ENCODE peak calls at places on chromosomes 2 and 18, in nine cellular contexts. One of them, this sample, is unnamed.

GRCh38 chr2:3823748-3824147 is 120.4 kb downstream of the DCDC2C start:
- DNase-seq in ovary: no peak
- DNase-seq in HCT116: no peak
- DNase-seq in heart left ventricle: no peak
- DNase-seq in stomach: no peak
- DNase-seq in A549: no peak
- DNase-seq in uterus: no peak
- DNase-seq in testis: no peak
- DNase-seq in adrenal gland: no peak
- DNase-seq in this sample: no peak

GRCh38 chr2:217890445-217890844 is 112.3 kb downstream of the TNS1 start:
- DNase-seq in testis: peak; percentile 75
- DNase-seq in stomach: no peak
- DNase-seq in ovary: no peak
- DNase-seq in A549: peak; percentile 21
- DNase-seq in HCT116: no peak
- DNase-seq in heart left ventricle: peak; percentile 72
- DNase-seq in uterus: peak; percentile 82
- DNase-seq in adrenal gland: peak; percentile 85
- DNase-seq in this sample: peak; percentile 90

GRCh38 chr2:218648473-218649100 is 10.8 kb downstream of the ZNF142 start:
- DNase-seq in heart left ventricle: no peak
- DNase-seq in uterus: peak; percentile 31
- DNase-seq in A549: peak; percentile 71
- DNase-seq in adrenal gland: peak; percentile 69
- DNase-seq in ovary: no peak
- DNase-seq in stomach: peak; percentile 51
- DNase-seq in testis: peak; percentile 74
- DNase-seq in HCT116: peak; percentile 32
- DNase-seq in this sample: no peak

GRCh38 chr2:177332041-177332991 is 60.3 kb upstream of the AGPS start:
- DNase-seq in stomach: peak; percentile 37
- DNase-seq in adrenal gland: peak; percentile 65
- DNase-seq in HCT116: peak; percentile 39
- DNase-seq in heart left ventricle: peak; percentile 58
- DNase-seq in testis: peak; percentile 63
- DNase-seq in uterus: peak; percentile 47
- DNase-seq in A549: peak; percentile 32
- DNase-seq in ovary: peak; percentile 57
- DNase-seq in this sample: peak; percentile 80

GRCh38 chr2:157500334-157500733 is 56.4 kb upstream of the CYTIP start:
- DNase-seq in heart left ventricle: no peak
- DNase-seq in A549: no peak
- DNase-seq in ovary: no peak
- DNase-seq in adrenal gland: no peak
- DNase-seq in HCT116: no peak
- DNase-seq in uterus: no peak
- DNase-seq in stomach: no peak
- DNase-seq in testis: no peak
- DNase-seq in this sample: no peak

GRCh38 chr2:218888341-218888740 is 7.7 kb downstream of the WNT10A start:
- DNase-seq in heart left ventricle: no peak
- DNase-seq in stomach: no peak
- DNase-seq in adrenal gland: no peak
- DNase-seq in testis: no peak
- DNase-seq in A549: no peak
- DNase-seq in HCT116: no peak
- DNase-seq in ovary: no peak
- DNase-seq in uterus: no peak
- DNase-seq in this sample: no peak

GRCh38 chr2:118095610-118096009 is 7.3 kb downstream of the INSIG2 start:
- DNase-seq in uterus: no peak
- DNase-seq in A549: no peak
- DNase-seq in adrenal gland: no peak
- DNase-seq in heart left ventricle: no peak
- DNase-seq in ovary: no peak
- DNase-seq in HCT116: no peak
- DNase-seq in testis: no peak
- DNase-seq in stomach: no peak
- DNase-seq in this sample: no peak

GRCh38 chr2:28356095-28356911 is 36.4 kb upstream of the FOSL2 start:
- DNase-seq in adrenal gland: peak; percentile 95
- DNase-seq in testis: peak; percentile 96
- DNase-seq in A549: no peak
- DNase-seq in heart left ventricle: peak; percentile 97
- DNase-seq in HCT116: no peak
- DNase-seq in stomach: peak; percentile 94
- DNase-seq in uterus: peak; percentile 90
- DNase-seq in ovary: peak; percentile 94
- DNase-seq in this sample: peak; percentile 97

GRCh38 chr2:12935226-12935625 is 218.5 kb downstream of the TRIB2 start:
- DNase-seq in HCT116: no peak
- DNase-seq in adrenal gland: no peak
- DNase-seq in ovary: no peak
- DNase-seq in heart left ventricle: no peak
- DNase-seq in testis: no peak
- DNase-seq in uterus: no peak
- DNase-seq in stomach: no peak
- DNase-seq in A549: no peak
- DNase-seq in this sample: no peak

GRCh38 chr2:129302815-129303214 is 676.7 kb upstream of the RAB6C start:
- DNase-seq in testis: no peak
- DNase-seq in adrenal gland: no peak
- DNase-seq in heart left ventricle: no peak
- DNase-seq in uterus: no peak
- DNase-seq in stomach: no peak
- DNase-seq in A549: no peak
- DNase-seq in HCT116: no peak
- DNase-seq in ovary: no peak
- DNase-seq in this sample: no peak

GRCh38 chr2:68878071-68878711 is 7.0 kb upstream of the BMP10 start:
- DNase-seq in stomach: no peak
- DNase-seq in A549: no peak
- DNase-seq in heart left ventricle: no peak
- DNase-seq in testis: no peak
- DNase-seq in uterus: no peak
- DNase-seq in ovary: no peak
- DNase-seq in adrenal gland: no peak
- DNase-seq in HCT116: no peak
- DNase-seq in this sample: no peak

GRCh38 chr2:174788291-174788929 is 24.1 kb upstream of the CHRNA1 start:
- DNase-seq in ovary: no peak
- DNase-seq in uterus: no peak
- DNase-seq in stomach: no peak
- DNase-seq in A549: no peak
- DNase-seq in heart left ventricle: no peak
- DNase-seq in HCT116: peak; percentile 23
- DNase-seq in testis: no peak
- DNase-seq in adrenal gland: no peak
- DNase-seq in this sample: no peak
- TF ChIP-seq POLR2A in ovary: no peak
- TF ChIP-seq POLR2A in uterus: no peak
- TF ChIP-seq POLR2A in stomach: no peak
- TF ChIP-seq POLR2A in A549: no peak
- TF ChIP-seq POLR2A in heart left ventricle: no peak
- TF ChIP-seq POLR2A in HCT116: peak; percentile 43
- TF ChIP-seq POLR2A in testis: no peak
- TF ChIP-seq POLR2A in adrenal gland: no peak
- TF ChIP-seq POLR2A in this sample: no peak

GRCh38 chr2:37400041-37400440 is 55.6 kb downstream of the QPCT start:
- DNase-seq in uterus: no peak
- DNase-seq in testis: no peak
- DNase-seq in A549: no peak
- DNase-seq in adrenal gland: no peak
- DNase-seq in heart left ventricle: no peak
- DNase-seq in HCT116: no peak
- DNase-seq in ovary: no peak
- DNase-seq in stomach: no peak
- DNase-seq in this sample: no peak

GRCh38 chr2:37394986-37395555 is 50.6 kb downstream of the QPCT start:
- DNase-seq in stomach: no peak
- DNase-seq in HCT116: no peak
- DNase-seq in adrenal gland: no peak
- DNase-seq in ovary: no peak
- DNase-seq in A549: no peak
- DNase-seq in heart left ventricle: no peak
- DNase-seq in testis: no peak
- DNase-seq in uterus: no peak
- DNase-seq in this sample: no peak

GRCh38 chr2:37397166-37397565 is 52.7 kb downstream of the QPCT start:
- DNase-seq in stomach: no peak
- DNase-seq in A549: no peak
- DNase-seq in HCT116: no peak
- DNase-seq in uterus: no peak
- DNase-seq in ovary: no peak
- DNase-seq in adrenal gland: no peak
- DNase-seq in heart left ventricle: no peak
- DNase-seq in testis: no peak
- DNase-seq in this sample: no peak

GRCh38 chr2:37394263-37394662 is 49.8 kb downstream of the QPCT start:
- DNase-seq in adrenal gland: no peak
- DNase-seq in HCT116: no peak
- DNase-seq in heart left ventricle: no peak
- DNase-seq in uterus: no peak
- DNase-seq in A549: no peak
- DNase-seq in ovary: no peak
- DNase-seq in testis: no peak
- DNase-seq in stomach: no peak
- DNase-seq in this sample: no peak

DNA sequence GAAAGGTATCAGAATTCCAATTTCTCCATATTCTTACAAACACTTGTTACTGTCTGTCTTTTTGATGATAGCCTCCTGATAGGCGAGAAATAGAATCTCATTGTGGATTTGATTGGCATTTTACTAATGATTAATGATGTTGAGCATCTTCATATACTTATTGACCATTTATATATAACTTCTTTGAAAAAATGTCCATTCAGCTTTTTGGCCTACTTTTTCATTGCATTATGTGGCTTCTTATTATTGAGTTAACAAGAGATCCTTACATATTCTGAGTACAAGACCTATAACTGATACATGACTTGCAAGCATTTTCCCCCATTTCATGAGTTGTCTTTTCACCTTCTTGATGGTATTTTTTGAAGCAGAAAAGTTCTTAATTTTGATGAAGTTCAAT is 54.6 kb downstream of the QPCT start:
- DNase-seq in testis: no peak
- DNase-seq in HCT116: no peak
- DNase-seq in stomach: no peak
- DNase-seq in ovary: no peak
- DNase-seq in adrenal gland: no peak
- DNase-seq in uterus: no peak
- DNase-seq in A549: no peak
- DNase-seq in heart left ventricle: no peak
- DNase-seq in this sample: no peak
- TF ChIP-seq CTCF in testis: no peak
- TF ChIP-seq CTCF in HCT116: no peak
- TF ChIP-seq CTCF in stomach: no peak
- TF ChIP-seq CTCF in ovary: no peak
- TF ChIP-seq CTCF in adrenal gland: no peak
- TF ChIP-seq CTCF in uterus: no peak
- TF ChIP-seq CTCF in A549: no peak
- TF ChIP-seq CTCF in heart left ventricle: no peak
- TF ChIP-seq CTCF in this sample: no peak

GRCh38 chr18:41763361-41763760 is 191.7 kb upstream of the PIK3C3 start:
- DNase-seq in HCT116: no peak
- DNase-seq in stomach: no peak
- DNase-seq in heart left ventricle: no peak
- DNase-seq in A549: no peak
- DNase-seq in testis: no peak
- DNase-seq in uterus: no peak
- DNase-seq in adrenal gland: no peak
- DNase-seq in ovary: no peak
- DNase-seq in this sample: no peak
- TF ChIP-seq POLR2A in HCT116: no peak
- TF ChIP-seq POLR2A in stomach: no peak
- TF ChIP-seq POLR2A in heart left ventricle: no peak
- TF ChIP-seq POLR2A in A549: no peak
- TF ChIP-seq POLR2A in testis: no peak
- TF ChIP-seq POLR2A in uterus: no peak
- TF ChIP-seq POLR2A in adrenal gland: no peak
- TF ChIP-seq POLR2A in ovary: no peak
- TF ChIP-seq POLR2A in this sample: no peak

GRCh38 chr2:159776321-159776720 is 21.7 kb downstream of the CD302 start:
- DNase-seq in ovary: no peak
- DNase-seq in uterus: no peak
- DNase-seq in heart left ventricle: no peak
- DNase-seq in HCT116: no peak
- DNase-seq in adrenal gland: no peak
- DNase-seq in A549: no peak
- DNase-seq in testis: no peak
- DNase-seq in stomach: no peak
- DNase-seq in this sample: no peak
- TF ChIP-seq CTCF in ovary: no peak
- TF ChIP-seq CTCF in uterus: no peak
- TF ChIP-seq CTCF in heart left ventricle: no peak
- TF ChIP-seq CTCF in HCT116: peak; percentile 31
- TF ChIP-seq CTCF in adrenal gland: no peak
- TF ChIP-seq CTCF in A549: no peak
- TF ChIP-seq CTCF in testis: no peak
- TF ChIP-seq CTCF in stomach: no peak
- TF ChIP-seq CTCF in this sample: no peak

This sample was measured in sigmoid colon.